ENCODE peak calls at places on chromosome 21, in nine cellular contexts. G, X, B, T, F, K, H, A and O are unnamed samples. For H3K4me1, the result is how much of the 10 kb centered on the place peaks cover.

GRCh38 chr21:29718081-29718815 is 221.5 kb downstream of the GRIK1 start:
- DNase-seq in F (no peak), T (no peak), G (no peak), A (no peak), K (no peak), X (no peak), B (no peak), H (no peak), O (no peak)

GRCh38 chr21:40466893-40467483 is 380.0 kb downstream of the DSCAM start:
- DNase-seq in H (no peak), T (no peak), B (no peak), F (no peak), K (no peak), G (no peak), X (no peak), A (peak), O (no peak)

GRCh38 chr21:38758815-38759214 is 46.9 kb upstream of the ETS2 start:
- DNase-seq in K (no peak), G (no peak), F (no peak), H (no peak), X (no peak), A (peak), B (no peak), T (peak), O (no peak)

GRCh38 chr21:28615276-28615675 is 377.4 kb downstream of the LTN1 start:
- DNase-seq in H (no peak), K (no peak), B (no peak), X (no peak), A (no peak), F (no peak), G (no peak), T (no peak), O (no peak)

GRCh38 chr21:33939224-33939623 is 23.6 kb upstream of the ATP5PO start:
- DNase-seq in F (no peak), G (no peak), B (no peak), K (no peak), X (no peak), H (no peak), T (no peak), A (no peak), O (no peak)

GRCh38 chr21:29265690-29266479 is 32.8 kb upstream of the BACH1 start:
- DNase-seq in H (no peak), G (no peak), K (no peak), B (no peak), F (no peak), A (no peak), T (no peak), X (no peak), O (no peak)

GRCh38 chr21:34200288-34200905 is 127.0 kb downstream of the MRPS6 start:
- DNase-seq in H (no peak), X (no peak), B (no peak), F (no peak), G (no peak), A (no peak), K (no peak), T (no peak), O (no peak)

GRCh38 chr21:27561116-27561515 is 594.2 kb upstream of the ADAMTS5 start:
- DNase-seq in K (no peak), G (no peak), B (no peak), X (no peak), A (no peak), H (no peak), T (no peak), F (no peak), O (no peak)

GRCh38 chr21:17819114-17819877 is at the start of gene C21orf91:
- DNase-seq in B (peak), F (peak), T (peak), A (peak), H (peak), G (peak), X (peak), K (peak), O (peak)

GRCh38 chr21:35127851-35128250 is 78.7 kb upstream of the RUNX1 start:
- DNase-seq in H (no peak), F (no peak), K (no peak), B (no peak), X (no peak), G (no peak), A (no peak), T (no peak), O (no peak)

GRCh38 chr21:18617291-18617690 is 213.7 kb upstream of the TMPRSS15 start:
- DNase-seq in T (no peak), G (no peak), F (no peak), K (no peak), H (no peak), A (no peak), B (no peak), X (no peak), O (no peak)

GRCh38 chr21:29332461-29333354 is 34.0 kb downstream of the BACH1 start:
- DNase-seq in H (no peak), A (no peak), X (no peak), F (no peak), G (no peak), K (no peak), T (no peak), B (no peak), O (peak)

GRCh38 chr21:34613679-34614442 is 1.1 kb downstream of the RCAN1 start:
- DNase-seq in F (no peak), A (no peak), K (no peak), G (no peak), X (no peak), B (no peak), H (no peak), T (no peak), O (peak)

GRCh38 chr21:32481875-32482408 is 69.4 kb downstream of the EVA1C start:
- DNase-seq in F (no peak), K (no peak), T (no peak), G (peak), X (no peak), B (no peak), A (no peak), H (no peak), O (peak)

GRCh38 chr21:39118061-39118460 is 65.2 kb downstream of the PSMG1 start:
- DNase-seq in G (no peak), K (no peak), X (no peak), A (no peak), H (no peak), B (no peak), F (no peak), T (no peak), O (no peak)

GRCh38 chr21:17548262-17548661 is 35.4 kb downstream of the CXADR start:
- DNase-seq in B (no peak), H (no peak), G (no peak), K (no peak), F (no peak), T (no peak), A (no peak), X (peak), O (no peak)

GRCh38 chr21:14594967-14595366 is 48.9 kb upstream of the SAMSN1 start:
- DNase-seq in K (no peak), A (no peak), T (no peak), B (no peak), H (no peak), G (no peak), F (no peak), X (no peak), O (no peak)

GRCh38 chr21:29072873-29073221 is 601 bp downstream of the CCT8 start:
- DNase-seq in T (no peak), G (no peak), B (no peak), A (no peak), H (no peak), X (no peak), K (no peak), F (no peak), O (no peak)

GRCh38 chr21:38802050-38803026 is 3.4 kb upstream of the ETS2 start:
- DNase-seq in T (no peak), B (peak), K (no peak), G (no peak), X (no peak), H (no peak), A (no peak), F (no peak), O (no peak)

GRCh38 chr21:25925936-25926335 is 191.2 kb downstream of the GABPA start:
- DNase-seq in A (peak), X (peak), H (no peak), K (no peak), T (peak), F (no peak), G (no peak), B (no peak), O (no peak)

GRCh38 chr21:40706806-40707205 is 140.2 kb downstream of the DSCAM start:
- DNase-seq in F (no peak), A (no peak), K (no peak), X (no peak), T (no peak), H (no peak), G (no peak), B (no peak), O (no peak)

GRCh38 chr21:31260790-31261189 is 83.3 kb downstream of the TIAM1 start:
- DNase-seq in T (no peak), K (no peak), F (no peak), G (no peak), A (no peak), B (no peak), H (no peak), X (no peak), O (no peak)

GRCh38 chr21:14768042-14768441 is 221.9 kb upstream of the SAMSN1 start:
- DNase-seq in B (no peak), G (no peak), K (no peak), F (no peak), T (no peak), X (no peak), A (no peak), H (no peak), O (no peak)

GRCh38 chr21:24197956-24198355 is 1409.3 kb downstream of the MRPL39 start:
- DNase-seq in F (no peak), B (no peak), G (no peak), H (no peak), X (no peak), T (no peak), A (no peak), K (no peak), O (no peak)

GRCh38 chr21:26759731-26760130 is 85.5 kb downstream of the ADAMTS1 start:
- DNase-seq in G (no peak), A (no peak), X (no peak), K (no peak), B (no peak), H (no peak), F (no peak), T (no peak), O (no peak)

GRCh38 chr21:33212159-33212851 is 17.4 kb upstream of the IFNAR2 start:
- DNase-seq in K (no peak), F (no peak), G (no peak), A (no peak), T (no peak), H (no peak), B (no peak), X (no peak), O (no peak)

GRCh38 chr21:22125581-22125980 is 1127.4 kb downstream of the NCAM2 start:
- DNase-seq in T (no peak), F (no peak), B (no peak), G (no peak), H (no peak), X (no peak), K (no peak), A (no peak), O (no peak)

GRCh38 chr21:22115746-22116145 is 1117.5 kb downstream of the NCAM2 start:
- DNase-seq in K (no peak), G (no peak), T (no peak), H (no peak), B (no peak), A (no peak), X (no peak), F (no peak), O (no peak)

GRCh38 chr21:22120616-22121266 is 1122.5 kb downstream of the NCAM2 start:
- DNase-seq in G (no peak), T (no peak), K (no peak), A (no peak), X (no peak), F (no peak), B (no peak), H (no peak), O (no peak)
- H3K27ac ChIP-seq in G (no peak), T (no peak), K (no peak), A (no peak), X (no peak), F (no peak), B (no peak), H (no peak), O (no peak)

GRCh38 chr21:37383066-37383465 is 16.5 kb downstream of the DYRK1A start:
- DNase-seq in K (no peak), A (no peak), F (no peak), G (no peak), H (no peak), X (no peak), B (no peak), T (no peak), O (no peak)
- H3K4me1 ChIP-seq in K (under half), A (half or more), F (under half), G (under half), H (under half), X (half or more), B (under half), T (half or more), O (half or more)

GRCh38 chr21:45405271-45405818 is 380 bp downstream of the COL18A1 start:
- DNase-seq in T (no peak), B (peak), X (peak), A (peak), K (peak), H (no peak), F (no peak), G (peak), O (peak)
- TF ChIP-seq POLR2A in T (no peak), B (no peak), X (no peak), A (no peak), K (peak), H (no peak), F (no peak), G (peak), O (no peak)

DNA sequence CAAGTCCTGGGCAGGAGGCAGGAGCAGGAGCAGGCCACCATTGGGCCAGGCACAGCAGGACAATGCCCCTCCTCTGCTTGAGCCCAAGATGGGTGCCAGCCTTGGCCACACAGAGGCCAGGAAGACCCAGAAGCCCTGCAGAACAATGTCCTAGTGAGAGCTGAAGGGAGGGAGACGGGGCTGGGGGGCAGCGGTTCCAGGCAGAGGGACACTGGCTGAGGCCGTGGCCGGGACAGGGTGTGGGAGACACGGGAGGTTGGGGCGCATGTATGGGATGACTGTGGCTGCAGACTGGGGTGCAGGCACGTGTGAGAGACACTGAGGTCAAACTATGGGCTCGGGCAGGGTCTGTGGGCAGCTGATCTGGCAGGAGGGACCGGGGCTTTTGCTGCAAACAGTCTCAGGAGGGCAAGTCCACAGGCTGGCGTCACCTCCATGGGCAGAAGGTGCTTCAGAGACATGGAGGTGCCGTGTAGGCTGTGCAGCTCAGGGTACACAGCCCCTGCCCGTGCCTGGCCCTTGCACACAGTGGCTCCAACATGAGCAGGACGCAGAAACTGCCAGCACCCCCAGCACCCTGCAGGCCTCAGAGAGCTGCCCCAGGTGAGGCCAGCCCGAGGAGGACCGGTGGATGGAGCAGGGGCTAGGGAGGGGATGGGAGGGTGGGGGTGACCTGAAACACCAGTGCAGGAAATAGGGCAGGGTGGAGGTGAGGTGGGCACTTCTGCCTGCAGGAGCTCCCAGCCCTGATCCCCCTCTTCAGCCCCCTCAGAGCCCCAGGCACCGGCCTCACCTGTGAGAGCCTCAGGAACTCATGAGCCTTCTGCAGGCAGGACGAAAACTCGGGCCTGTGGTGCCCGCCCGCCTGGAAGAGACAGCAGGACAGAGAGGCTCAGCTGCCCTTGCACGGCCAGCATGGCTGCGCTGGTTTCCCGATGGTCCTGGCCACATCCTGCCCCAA is 19.5 kb downstream of the LSS start:
- DNase-seq in B (no peak), H (peak), F (no peak), T (no peak), K (peak), A (peak), G (no peak), X (no peak), O (no peak)
- H3K27ac ChIP-seq in B (no peak), H (no peak), F (no peak), T (no peak), K (no peak), A (no peak), G (no peak), X (no peak), O (no peak)

GRCh38 chr21:20949884-20950283 is 48.3 kb upstream of the NCAM2 start:
- DNase-seq in H (no peak), A (no peak), G (no peak), T (no peak), F (no peak), B (no peak), X (no peak), K (no peak), O (no peak)

GRCh38 chr21:20942523-20942922 is 55.7 kb upstream of the NCAM2 start:
- DNase-seq in G (no peak), B (no peak), T (no peak), H (no peak), X (no peak), A (no peak), F (no peak), K (no peak), O (no peak)

GRCh38 chr21:20943476-20944085 is 54.6 kb upstream of the NCAM2 start:
- DNase-seq in X (no peak), F (no peak), K (no peak), T (no peak), H (no peak), G (no peak), A (no peak), B (no peak), O (no peak)

GRCh38 chr21:20946701-20947100 is 51.5 kb upstream of the NCAM2 start:
- DNase-seq in G (no peak), X (no peak), B (no peak), H (no peak), F (no peak), T (no peak), A (no peak), K (no peak), O (no peak)
- H3K4me1 ChIP-seq in G (under half), X (under half), B (under half), H (under half), F (under half), T (under half), A (under half), K (under half), O (under half)

DNA sequence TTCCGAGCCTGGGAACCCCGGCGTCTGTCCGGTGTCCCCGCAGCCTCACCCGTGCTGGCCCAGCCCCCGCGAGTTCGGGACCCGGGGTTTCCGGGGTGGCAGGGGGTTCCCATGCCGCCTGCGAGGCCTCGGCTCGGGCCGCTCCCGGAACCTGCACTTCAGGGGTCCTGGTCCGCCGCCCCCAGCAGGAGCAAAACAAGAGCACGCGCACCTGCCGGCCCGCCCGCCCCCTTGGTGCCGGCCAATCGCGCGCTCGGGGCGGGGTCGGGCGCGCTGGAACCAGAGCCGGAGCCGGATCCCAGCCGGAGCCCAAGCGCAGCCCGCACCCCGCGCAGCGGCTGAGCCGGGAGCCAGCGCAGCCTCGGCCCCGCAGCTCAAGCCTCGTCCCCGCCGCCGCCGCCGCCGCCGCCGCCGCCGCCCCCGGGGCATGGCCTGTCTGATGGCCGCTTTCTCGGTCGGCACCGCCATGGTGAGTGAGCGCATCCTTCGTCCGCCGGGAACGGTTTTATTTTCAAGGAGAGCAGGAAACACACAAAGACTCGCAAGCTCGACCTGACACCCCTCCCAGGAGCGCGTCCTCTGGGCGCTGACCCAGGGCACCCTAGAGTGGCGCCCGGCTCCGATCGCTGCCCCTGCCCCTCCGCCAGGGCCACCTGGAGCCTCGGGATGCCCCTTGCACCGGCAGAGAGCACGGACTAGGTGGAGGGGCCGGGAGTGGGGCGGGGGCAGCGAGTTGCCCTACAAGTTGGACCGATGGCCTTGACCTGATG is at the start of gene ABCG1:
- DNase-seq in F (no peak), B (peak), A (peak), X (no peak), T (peak), G (no peak), K (peak), H (peak), O (peak)
- TF ChIP-seq POLR2A in F (no peak), B (no peak), A (peak), X (no peak), T (no peak), G (peak), K (no peak), H (no peak), O (peak)

GRCh38 chr21:16211339-16212303 is 481.8 kb downstream of the USP25 start:
- DNase-seq in K (no peak), F (no peak), T (no peak), H (no peak), A (no peak), B (no peak), X (no peak), G (no peak), O (no peak)
- H3K27ac ChIP-seq in K (peak), F (no peak), T (peak), H (peak), A (no peak), B (no peak), X (no peak), G (peak), O (peak)

DNA sequence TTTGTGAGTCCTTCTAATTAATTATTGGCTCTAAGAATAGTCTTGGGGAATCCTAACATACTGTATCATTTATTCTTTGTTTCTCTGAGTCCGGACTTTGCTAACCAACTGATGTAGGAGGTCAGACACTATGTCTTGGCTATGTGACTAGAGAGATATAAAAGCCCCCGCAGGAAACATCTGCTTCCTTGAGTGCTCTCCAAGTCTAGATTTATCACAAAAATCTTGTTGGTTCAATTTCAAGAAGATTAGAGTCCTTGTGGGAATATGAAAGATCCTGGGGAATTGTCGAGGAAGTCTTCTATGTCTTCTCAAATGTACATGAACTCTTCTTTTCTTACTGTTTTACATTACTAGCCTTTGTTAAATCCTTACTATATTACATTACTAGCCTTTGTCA is 1712.5 kb downstream of the NCAM2 start:
- DNase-seq in B (no peak), T (no peak), F (no peak), X (no peak), A (no peak), H (no peak), K (no peak), G (no peak), O (no peak)
- H3K4me1 ChIP-seq in B (under half), T (under half), F (under half), X (under half), A (under half), H (under half), K (under half), G (under half), O (under half)